ENCODE peak calls at places on chromosome 15, in five cellular contexts. C is B cell; W is Ammon's horn; F is NCI-H345; L is activated T-helper 2 cell treated with anti-CD3 and anti-CD28 coated beads, Interferon-gamma antibody, Interleukin-2, Interleukin-4, amounts not matched to agents 10 μg/mL and 5 μg/mL and 100 μg/mL, durations not matched to agents 14 hours and 24 hours and 36 hours. U is an unnamed sample.

GRCh38 chr15:75823860-75824613 is 19.2 kb upstream of the UBE2Q2 start:
- DNase-seq in W (no peak), L (no peak), F (no peak), C (no peak), U (no peak)

GRCh38 chr15:60379466-60380274 is 18.1 kb downstream of the ANXA2 start:
- DNase-seq in W (no peak), C (no peak), F (no peak), L (no peak), U (no peak)

GRCh38 chr15:62684143-62684808 is 358.3 kb upstream of the TPM1 start:
- DNase-seq in C (no peak), F (no peak), L (no peak), W (peak; percentile 9), U (no peak)

GRCh38 chr15:41554401-41554800 is 4.6 kb upstream of the TYRO3 start:
- DNase-seq in L (no peak), F (no peak), C (no peak), W (no peak), U (no peak)

GRCh38 chr15:34520566-34520965 is 62.9 kb downstream of the GOLGA8B start:
- DNase-seq in L (no peak), W (no peak), C (no peak), F (no peak), U (no peak)

GRCh38 chr15:35329521-35329921 is 216.4 kb downstream of the DPH6 start:
- DNase-seq in L (no peak), F (no peak), C (no peak), W (no peak), U (peak; percentile 61)

GRCh38 chr15:57018151-57018550 is 99.7 kb downstream of the TCF12 start:
- DNase-seq in W (no peak), F (no peak), C (no peak), L (no peak), U (no peak)

GRCh38 chr15:43420876-43421275 is 50.0 kb downstream of the TUBGCP4 start:
- DNase-seq in F (no peak), W (no peak), L (no peak), C (no peak), U (no peak)

GRCh38 chr15:26011916-26012315 is 148.8 kb upstream of the ATP10A start:
- DNase-seq in L (no peak), F (no peak), C (no peak), W (no peak), U (no peak)

GRCh38 chr15:60155661-60156060 is 151.6 kb downstream of the FOXB1 start:
- DNase-seq in C (no peak), W (no peak), F (no peak), L (no peak), U (no peak)

GRCh38 chr15:79680721-79681120 is 216.1 kb downstream of the MTHFS start:
- DNase-seq in C (no peak), F (no peak), W (no peak), L (no peak), U (no peak)

GRCh38 chr15:47792231-47792630 is 74.9 kb downstream of the SEMA6D start:
- DNase-seq in L (no peak), F (no peak), C (no peak), W (peak; percentile 62), U (no peak)

GRCh38 chr15:69395460-69395859 is 18.7 kb upstream of the KIF23 start:
- DNase-seq in W (no peak), L (no peak), C (no peak), F (no peak), U (no peak)

GRCh38 chr15:93241696-93242585 is 152.9 kb upstream of the RGMA start:
- DNase-seq in F (peak; percentile 32), L (no peak), W (no peak), C (no peak), U (no peak)

GRCh38 chr15:73838795-73839565 is 34.4 kb upstream of the TBC1D21 start:
- DNase-seq in L (no peak), C (no peak), F (no peak), W (peak; percentile 83), U (peak; percentile 98)

GRCh38 chr15:81338422-81339007 is 14.6 kb upstream of the STARD5 start:
- DNase-seq in F (no peak), W (no peak), C (no peak), L (no peak), U (no peak)

GRCh38 chr15:70086636-70087035 is 11.1 kb downstream of the TLE3 start:
- DNase-seq in L (no peak), W (no peak), C (peak; percentile 57), F (no peak), U (no peak)

GRCh38 chr15:100002091-100002620 is 268.9 kb upstream of the LYSMD4 start:
- DNase-seq in L (no peak), W (peak; percentile 37), F (no peak), C (no peak), U (no peak)

GRCh38 chr15:66484539-66485112 is 12.9 kb downstream of the SNAPC5 start:
- DNase-seq in W (no peak), L (no peak), C (no peak), F (no peak), U (no peak)

GRCh38 chr15:97791824-97792792 is 168.4 kb upstream of the ARRDC4 start:
- DNase-seq in L (no peak), F (no peak), W (no peak), C (no peak), U (no peak)

GRCh38 chr15:78282324-78282723 is 17.1 kb downstream of the SKIC8 start:
- DNase-seq in C (no peak), L (no peak), F (no peak), W (no peak), U (no peak)

GRCh38 chr15:80444680-80445251 is 40.6 kb downstream of the ARNT2 start:
- DNase-seq in C (no peak), W (no peak), L (no peak), F (no peak), U (no peak)

GRCh38 chr15:68635142-68635541 is 56.3 kb downstream of the CORO2B start:
- DNase-seq in F (no peak), L (no peak), W (peak; percentile 86), C (peak; percentile 45), U (peak; percentile 99)

GRCh38 chr15:57326196-57326595 is 50.1 kb upstream of the CGNL1 start:
- DNase-seq in W (no peak), C (no peak), F (no peak), L (no peak), U (no peak)

GRCh38 chr15:101062471-101063171 is 143.5 kb downstream of the LRRK1 start:
- DNase-seq in F (no peak), C (peak; percentile 70), L (no peak), W (no peak), U (no peak)

GRCh38 chr15:78162038-78162437 is 12.9 kb downstream of the IDH3A start:
- DNase-seq in F (no peak), C (no peak), W (peak; percentile 76), L (no peak), U (peak; percentile 6)

GRCh38 chr15:44808557-44808956 is 72.2 kb downstream of the TRIM69 start:
- DNase-seq in C (no peak), W (no peak), L (no peak), F (no peak), U (no peak)

GRCh38 chr15:101534376-101534970 is 45.0 kb upstream of the PCSK6 start:
- DNase-seq in W (no peak), F (no peak), C (no peak), L (no peak), U (no peak)

GRCh38 chr15:51030649-51031316 is 63.9 kb downstream of the TNFAIP8L3 start:
- DNase-seq in L (no peak), F (no peak), W (no peak), C (no peak), U (no peak)

GRCh38 chr15:60346077-60346476 is 51.7 kb downstream of the ANXA2 start:
- DNase-seq in C (no peak), L (no peak), F (no peak), W (no peak), U (no peak)

GRCh38 chr15:64092864-64093626 is 593 bp downstream of the CIAO2A start:
- DNase-seq in F (no peak), L (peak; percentile 40), C (peak; percentile 60), W (peak; percentile 46), U (peak; percentile 47)

GRCh38 chr15:57824186-57824585 is 117.7 kb downstream of the POLR2M start:
- DNase-seq in C (no peak), W (no peak), F (no peak), L (no peak), U (no peak)

GRCh38 chr15:33104276-33104675 is 90.2 kb downstream of the FMN1 start:
- DNase-seq in F (no peak), C (no peak), W (no peak), L (peak; percentile 27), U (no peak)